ENCODE peak calls at places on chromosomes 4 and X, in seven cellular contexts. One of them, this sample, is unnamed.

GRCh38 chr4:106287353-106287969 is 28.5 kb downstream of the TBCK start:
- DNase-seq in RPMI8226: no peak
- DNase-seq in heart left ventricle: no peak
- DNase-seq in activated CD8-positive, alpha-beta memory T cell treated with anti-CD3 and anti-CD28 coated beads for 48 hours: no peak
- DNase-seq in activated T-cell treated with anti-CD3 and anti-CD28 coated beads for 24 hours: no peak
- DNase-seq in fibroblast of mammary gland: peak; percentile 94
- DNase-seq in hypothalamus: no peak
- DNase-seq in this sample: peak; percentile 59

GRCh38 chr4:98092833-98093439 is 50.3 kb downstream of the STPG2 start:
- DNase-seq in RPMI8226: peak; percentile 30
- DNase-seq in heart left ventricle: no peak
- DNase-seq in activated CD8-positive, alpha-beta memory T cell treated with anti-CD3 and anti-CD28 coated beads for 48 hours: no peak
- DNase-seq in activated T-cell treated with anti-CD3 and anti-CD28 coated beads for 24 hours: no peak
- DNase-seq in fibroblast of mammary gland: peak; percentile 28
- DNase-seq in hypothalamus: no peak
- DNase-seq in this sample: no peak

GRCh38 chrX:129238011-129238410 is 285.3 kb downstream of the SMARCA1 start:
- DNase-seq in RPMI8226: no peak
- DNase-seq in heart left ventricle: no peak
- DNase-seq in activated CD8-positive, alpha-beta memory T cell treated with anti-CD3 and anti-CD28 coated beads for 48 hours: no peak
- DNase-seq in activated T-cell treated with anti-CD3 and anti-CD28 coated beads for 24 hours: no peak
- DNase-seq in fibroblast of mammary gland: no peak
- DNase-seq in hypothalamus: no peak
- DNase-seq in this sample: no peak

GRCh38 chr4:23166919-23167318 is 474.2 kb downstream of the GBA3 start:
- DNase-seq in RPMI8226: no peak
- DNase-seq in heart left ventricle: no peak
- DNase-seq in activated CD8-positive, alpha-beta memory T cell treated with anti-CD3 and anti-CD28 coated beads for 48 hours: no peak
- DNase-seq in activated T-cell treated with anti-CD3 and anti-CD28 coated beads for 24 hours: no peak
- DNase-seq in fibroblast of mammary gland: no peak
- DNase-seq in hypothalamus: no peak
- DNase-seq in this sample: no peak

GRCh38 chr4:173494013-173494970 is 35.7 kb downstream of the HAND2 start:
- DNase-seq in RPMI8226: peak; percentile 69
- DNase-seq in heart left ventricle: no peak
- DNase-seq in activated CD8-positive, alpha-beta memory T cell treated with anti-CD3 and anti-CD28 coated beads for 48 hours: no peak
- DNase-seq in activated T-cell treated with anti-CD3 and anti-CD28 coated beads for 24 hours: peak; percentile 38
- DNase-seq in fibroblast of mammary gland: peak; percentile 78
- DNase-seq in hypothalamus: no peak
- DNase-seq in this sample: no peak

GRCh38 chr4:24137963-24138601 is 248.2 kb upstream of the PPARGC1A start:
- DNase-seq in RPMI8226: no peak
- DNase-seq in heart left ventricle: no peak
- DNase-seq in activated CD8-positive, alpha-beta memory T cell treated with anti-CD3 and anti-CD28 coated beads for 48 hours: no peak
- DNase-seq in activated T-cell treated with anti-CD3 and anti-CD28 coated beads for 24 hours: no peak
- DNase-seq in fibroblast of mammary gland: no peak
- DNase-seq in hypothalamus: no peak
- DNase-seq in this sample: no peak

GRCh38 chr4:82797591-82798081 is 960 bp downstream of the SCD5 start:
- DNase-seq in RPMI8226: peak; percentile 19
- DNase-seq in heart left ventricle: no peak
- DNase-seq in activated CD8-positive, alpha-beta memory T cell treated with anti-CD3 and anti-CD28 coated beads for 48 hours: no peak
- DNase-seq in activated T-cell treated with anti-CD3 and anti-CD28 coated beads for 24 hours: no peak
- DNase-seq in fibroblast of mammary gland: no peak
- DNase-seq in hypothalamus: no peak
- DNase-seq in this sample: no peak

GRCh38 chr4:169410839-169411770 is 140.3 kb upstream of the SH3RF1 start:
- DNase-seq in RPMI8226: no peak
- DNase-seq in heart left ventricle: no peak
- DNase-seq in activated CD8-positive, alpha-beta memory T cell treated with anti-CD3 and anti-CD28 coated beads for 48 hours: peak; percentile 6
- DNase-seq in activated T-cell treated with anti-CD3 and anti-CD28 coated beads for 24 hours: peak; percentile 16
- DNase-seq in fibroblast of mammary gland: peak; percentile 51
- DNase-seq in hypothalamus: no peak
- DNase-seq in this sample: no peak

GRCh38 chr4:47717173-47717572 is 120.7 kb downstream of the CORIN start:
- DNase-seq in RPMI8226: no peak
- DNase-seq in heart left ventricle: no peak
- DNase-seq in activated CD8-positive, alpha-beta memory T cell treated with anti-CD3 and anti-CD28 coated beads for 48 hours: no peak
- DNase-seq in activated T-cell treated with anti-CD3 and anti-CD28 coated beads for 24 hours: no peak
- DNase-seq in fibroblast of mammary gland: no peak
- DNase-seq in hypothalamus: no peak
- DNase-seq in this sample: no peak

GRCh38 chrX:68894513-68895338 is 65.9 kb downstream of the EFNB1 start:
- DNase-seq in RPMI8226: peak; percentile 52
- DNase-seq in heart left ventricle: peak; percentile 77
- DNase-seq in activated CD8-positive, alpha-beta memory T cell treated with anti-CD3 and anti-CD28 coated beads for 48 hours: no peak
- DNase-seq in activated T-cell treated with anti-CD3 and anti-CD28 coated beads for 24 hours: no peak
- DNase-seq in fibroblast of mammary gland: peak; percentile 20
- DNase-seq in hypothalamus: no peak
- DNase-seq in this sample: no peak

GRCh38 chrX:38117485-38117884 is 103.2 kb downstream of the SRPX start:
- DNase-seq in RPMI8226: peak; percentile 20
- DNase-seq in heart left ventricle: no peak
- DNase-seq in activated CD8-positive, alpha-beta memory T cell treated with anti-CD3 and anti-CD28 coated beads for 48 hours: no peak
- DNase-seq in activated T-cell treated with anti-CD3 and anti-CD28 coated beads for 24 hours: no peak
- DNase-seq in fibroblast of mammary gland: peak; percentile 80
- DNase-seq in hypothalamus: no peak
- DNase-seq in this sample: no peak

GRCh38 chr4:94416335-94416734 is 35.4 kb upstream of the PDLIM5 start:
- DNase-seq in RPMI8226: no peak
- DNase-seq in heart left ventricle: no peak
- DNase-seq in activated CD8-positive, alpha-beta memory T cell treated with anti-CD3 and anti-CD28 coated beads for 48 hours: no peak
- DNase-seq in activated T-cell treated with anti-CD3 and anti-CD28 coated beads for 24 hours: no peak
- DNase-seq in fibroblast of mammary gland: no peak
- DNase-seq in hypothalamus: no peak
- DNase-seq in this sample: no peak

GRCh38 chrX:155662297-155662696 is 49.5 kb upstream of the TMLHE start:
- DNase-seq in RPMI8226: no peak
- DNase-seq in heart left ventricle: no peak
- DNase-seq in activated CD8-positive, alpha-beta memory T cell treated with anti-CD3 and anti-CD28 coated beads for 48 hours: no peak
- DNase-seq in activated T-cell treated with anti-CD3 and anti-CD28 coated beads for 24 hours: no peak
- DNase-seq in fibroblast of mammary gland: peak; percentile 7
- DNase-seq in hypothalamus: no peak
- DNase-seq in this sample: no peak

GRCh38 chrX:154738013-154738738 is 12.7 kb downstream of the GAB3 start:
- DNase-seq in RPMI8226: no peak
- DNase-seq in heart left ventricle: no peak
- DNase-seq in activated CD8-positive, alpha-beta memory T cell treated with anti-CD3 and anti-CD28 coated beads for 48 hours: no peak
- DNase-seq in activated T-cell treated with anti-CD3 and anti-CD28 coated beads for 24 hours: no peak
- DNase-seq in fibroblast of mammary gland: peak; percentile 87
- DNase-seq in hypothalamus: no peak
- DNase-seq in this sample: no peak

GRCh38 chr4:74805601-74806000 is 11.3 kb upstream of the BTC start:
- DNase-seq in RPMI8226: no peak
- DNase-seq in heart left ventricle: no peak
- DNase-seq in activated CD8-positive, alpha-beta memory T cell treated with anti-CD3 and anti-CD28 coated beads for 48 hours: no peak
- DNase-seq in activated T-cell treated with anti-CD3 and anti-CD28 coated beads for 24 hours: no peak
- DNase-seq in fibroblast of mammary gland: peak; percentile 83
- DNase-seq in hypothalamus: no peak
- DNase-seq in this sample: peak; percentile 45

GRCh38 chr4:39308576-39308975 is 57.6 kb downstream of the RFC1 start:
- DNase-seq in RPMI8226: no peak
- DNase-seq in heart left ventricle: no peak
- DNase-seq in activated CD8-positive, alpha-beta memory T cell treated with anti-CD3 and anti-CD28 coated beads for 48 hours: no peak
- DNase-seq in activated T-cell treated with anti-CD3 and anti-CD28 coated beads for 24 hours: no peak
- DNase-seq in fibroblast of mammary gland: no peak
- DNase-seq in hypothalamus: no peak
- DNase-seq in this sample: no peak

GRCh38 chr4:151228196-151229119 is 48.5 kb upstream of the PRSS48 start:
- DNase-seq in RPMI8226: no peak
- DNase-seq in heart left ventricle: no peak
- DNase-seq in activated CD8-positive, alpha-beta memory T cell treated with anti-CD3 and anti-CD28 coated beads for 48 hours: no peak
- DNase-seq in activated T-cell treated with anti-CD3 and anti-CD28 coated beads for 24 hours: no peak
- DNase-seq in fibroblast of mammary gland: peak; percentile 75
- DNase-seq in hypothalamus: no peak
- DNase-seq in this sample: peak; percentile 15

GRCh38 chr4:31334086-31334910 is 614.1 kb downstream of the PCDH7 start:
- DNase-seq in RPMI8226: no peak
- DNase-seq in heart left ventricle: no peak
- DNase-seq in activated CD8-positive, alpha-beta memory T cell treated with anti-CD3 and anti-CD28 coated beads for 48 hours: no peak
- DNase-seq in activated T-cell treated with anti-CD3 and anti-CD28 coated beads for 24 hours: no peak
- DNase-seq in fibroblast of mammary gland: no peak
- DNase-seq in hypothalamus: no peak
- DNase-seq in this sample: no peak

GRCh38 chrX:13664026-13664425 is 11.1 kb downstream of the TCEANC start:
- DNase-seq in RPMI8226: no peak
- DNase-seq in heart left ventricle: no peak
- DNase-seq in activated CD8-positive, alpha-beta memory T cell treated with anti-CD3 and anti-CD28 coated beads for 48 hours: no peak
- DNase-seq in activated T-cell treated with anti-CD3 and anti-CD28 coated beads for 24 hours: no peak
- DNase-seq in fibroblast of mammary gland: no peak
- DNase-seq in hypothalamus: no peak
- DNase-seq in this sample: no peak

GRCh38 chr4:19689511-19689910 is 562.2 kb upstream of the SLIT2 start:
- DNase-seq in RPMI8226: no peak
- DNase-seq in heart left ventricle: no peak
- DNase-seq in activated CD8-positive, alpha-beta memory T cell treated with anti-CD3 and anti-CD28 coated beads for 48 hours: no peak
- DNase-seq in activated T-cell treated with anti-CD3 and anti-CD28 coated beads for 24 hours: no peak
- DNase-seq in fibroblast of mammary gland: peak; percentile 41
- DNase-seq in hypothalamus: no peak
- DNase-seq in this sample: peak; percentile 81

This sample was measured in HS-5.